ENCODE peak calls at places on chromosomes 2 and 18, in ten cellular contexts. One of them, this sample, is unnamed.

GRCh38 chr2:111898703-111899514 is 502 bp downstream of the MERTK start:
- DNase-seq in fibroblast of villous mesenchyme: no peak
- DNase-seq in thoracic aorta: no peak
- DNase-seq in retina: peak
- DNase-seq in skeletal muscle cell: no peak
- DNase-seq in CD8-positive, alpha-beta T cell: no peak
- DNase-seq in fibroblast of the conjunctiva: no peak
- DNase-seq in memory B cell: peak
- DNase-seq in pons: no peak
- DNase-seq in C1 segment of cervical spinal cord: no peak
- DNase-seq in this sample: peak

GRCh38 chr2:108215794-108216211 is 24.0 kb upstream of the SULT1C3 start:
- DNase-seq in fibroblast of villous mesenchyme: peak
- DNase-seq in thoracic aorta: no peak
- DNase-seq in retina: no peak
- DNase-seq in skeletal muscle cell: no peak
- DNase-seq in CD8-positive, alpha-beta T cell: no peak
- DNase-seq in fibroblast of the conjunctiva: peak
- DNase-seq in memory B cell: no peak
- DNase-seq in pons: peak
- DNase-seq in C1 segment of cervical spinal cord: no peak
- DNase-seq in this sample: no peak

GRCh38 chr18:70284976-70285610 is 3.8 kb upstream of the SOCS6 start:
- DNase-seq in fibroblast of villous mesenchyme: no peak
- DNase-seq in thoracic aorta: no peak
- DNase-seq in retina: no peak
- DNase-seq in skeletal muscle cell: no peak
- DNase-seq in CD8-positive, alpha-beta T cell: no peak
- DNase-seq in fibroblast of the conjunctiva: no peak
- DNase-seq in memory B cell: no peak
- DNase-seq in pons: peak
- DNase-seq in C1 segment of cervical spinal cord: no peak
- DNase-seq in this sample: no peak

GRCh38 chr2:79432731-79433146 is 80.1 kb upstream of the CTNNA2 start:
- DNase-seq in fibroblast of villous mesenchyme: no peak
- DNase-seq in thoracic aorta: no peak
- DNase-seq in retina: no peak
- DNase-seq in skeletal muscle cell: no peak
- DNase-seq in CD8-positive, alpha-beta T cell: no peak
- DNase-seq in fibroblast of the conjunctiva: no peak
- DNase-seq in memory B cell: no peak
- DNase-seq in pons: peak
- DNase-seq in C1 segment of cervical spinal cord: peak
- DNase-seq in this sample: no peak

GRCh38 chr2:125330133-125330532 is 1305.0 kb downstream of the CNTNAP5 start:
- DNase-seq in fibroblast of villous mesenchyme: no peak
- DNase-seq in thoracic aorta: no peak
- DNase-seq in retina: no peak
- DNase-seq in skeletal muscle cell: no peak
- DNase-seq in CD8-positive, alpha-beta T cell: no peak
- DNase-seq in fibroblast of the conjunctiva: no peak
- DNase-seq in memory B cell: no peak
- DNase-seq in pons: no peak
- DNase-seq in C1 segment of cervical spinal cord: no peak
- DNase-seq in this sample: no peak

GRCh38 chr18:33577688-33578370 is at the start of gene ASXL3:
- DNase-seq in fibroblast of villous mesenchyme: no peak
- DNase-seq in thoracic aorta: peak
- DNase-seq in retina: peak
- DNase-seq in skeletal muscle cell: no peak
- DNase-seq in CD8-positive, alpha-beta T cell: no peak
- DNase-seq in fibroblast of the conjunctiva: no peak
- DNase-seq in memory B cell: no peak
- DNase-seq in pons: peak
- DNase-seq in C1 segment of cervical spinal cord: peak
- DNase-seq in this sample: peak

GRCh38 chr18:63890950-63891304 is 3.4 kb downstream of the SERPINB2 start:
- DNase-seq in fibroblast of villous mesenchyme: no peak
- DNase-seq in thoracic aorta: no peak
- DNase-seq in retina: no peak
- DNase-seq in skeletal muscle cell: no peak
- DNase-seq in CD8-positive, alpha-beta T cell: no peak
- DNase-seq in fibroblast of the conjunctiva: no peak
- DNase-seq in memory B cell: no peak
- DNase-seq in pons: peak
- DNase-seq in C1 segment of cervical spinal cord: no peak
- DNase-seq in this sample: no peak

GRCh38 chr2:159140070-159140774 is 146.3 kb downstream of the WDSUB1 start:
- DNase-seq in fibroblast of villous mesenchyme: peak
- DNase-seq in thoracic aorta: no peak
- DNase-seq in retina: no peak
- DNase-seq in skeletal muscle cell: no peak
- DNase-seq in CD8-positive, alpha-beta T cell: no peak
- DNase-seq in fibroblast of the conjunctiva: no peak
- DNase-seq in memory B cell: no peak
- DNase-seq in pons: no peak
- DNase-seq in C1 segment of cervical spinal cord: no peak
- DNase-seq in this sample: no peak

GRCh38 chr2:144132357-144132756 is 387.6 kb downstream of the ZEB2 start:
- DNase-seq in fibroblast of villous mesenchyme: peak
- DNase-seq in thoracic aorta: no peak
- DNase-seq in retina: no peak
- DNase-seq in skeletal muscle cell: peak
- DNase-seq in CD8-positive, alpha-beta T cell: no peak
- DNase-seq in fibroblast of the conjunctiva: peak
- DNase-seq in memory B cell: no peak
- DNase-seq in pons: no peak
- DNase-seq in C1 segment of cervical spinal cord: no peak
- DNase-seq in this sample: no peak

GRCh38 chr2:166609183-166609959 is 115.3 kb upstream of the SCN7A start:
- DNase-seq in fibroblast of villous mesenchyme: no peak
- DNase-seq in thoracic aorta: no peak
- DNase-seq in retina: no peak
- DNase-seq in skeletal muscle cell: no peak
- DNase-seq in CD8-positive, alpha-beta T cell: no peak
- DNase-seq in fibroblast of the conjunctiva: no peak
- DNase-seq in memory B cell: no peak
- DNase-seq in pons: no peak
- DNase-seq in C1 segment of cervical spinal cord: no peak
- DNase-seq in this sample: no peak

GRCh38 chr18:10544093-10544748 is 18.4 kb downstream of the NAPG start:
- DNase-seq in fibroblast of villous mesenchyme: peak
- DNase-seq in thoracic aorta: no peak
- DNase-seq in retina: no peak
- DNase-seq in skeletal muscle cell: no peak
- DNase-seq in CD8-positive, alpha-beta T cell: no peak
- DNase-seq in fibroblast of the conjunctiva: no peak
- DNase-seq in memory B cell: no peak
- DNase-seq in pons: no peak
- DNase-seq in C1 segment of cervical spinal cord: no peak
- DNase-seq in this sample: no peak

GRCh38 chr2:240391111-240392051 is 44.1 kb upstream of the GPC1 start:
- DNase-seq in fibroblast of villous mesenchyme: no peak
- DNase-seq in thoracic aorta: no peak
- DNase-seq in retina: no peak
- DNase-seq in skeletal muscle cell: no peak
- DNase-seq in CD8-positive, alpha-beta T cell: no peak
- DNase-seq in fibroblast of the conjunctiva: no peak
- DNase-seq in memory B cell: no peak
- DNase-seq in pons: no peak
- DNase-seq in C1 segment of cervical spinal cord: no peak
- DNase-seq in this sample: no peak

GRCh38 chr2:174553811-174554493 is 43.7 kb downstream of the WIPF1 start:
- DNase-seq in fibroblast of villous mesenchyme: no peak
- DNase-seq in thoracic aorta: no peak
- DNase-seq in retina: no peak
- DNase-seq in skeletal muscle cell: no peak
- DNase-seq in CD8-positive, alpha-beta T cell: peak
- DNase-seq in fibroblast of the conjunctiva: no peak
- DNase-seq in memory B cell: peak
- DNase-seq in pons: no peak
- DNase-seq in C1 segment of cervical spinal cord: no peak
- DNase-seq in this sample: no peak

GRCh38 chr18:75800331-75800648 is 372.8 kb upstream of the SMIM21 start:
- DNase-seq in fibroblast of villous mesenchyme: no peak
- DNase-seq in thoracic aorta: no peak
- DNase-seq in retina: no peak
- DNase-seq in skeletal muscle cell: no peak
- DNase-seq in CD8-positive, alpha-beta T cell: no peak
- DNase-seq in fibroblast of the conjunctiva: no peak
- DNase-seq in memory B cell: no peak
- DNase-seq in pons: no peak
- DNase-seq in C1 segment of cervical spinal cord: no peak
- DNase-seq in this sample: no peak

GRCh38 chr2:172561270-172561669 is 5.4 kb downstream of the PDK1 start:
- DNase-seq in fibroblast of villous mesenchyme: no peak
- DNase-seq in thoracic aorta: no peak
- DNase-seq in retina: no peak
- DNase-seq in skeletal muscle cell: no peak
- DNase-seq in CD8-positive, alpha-beta T cell: no peak
- DNase-seq in fibroblast of the conjunctiva: no peak
- DNase-seq in memory B cell: no peak
- DNase-seq in pons: peak
- DNase-seq in C1 segment of cervical spinal cord: no peak
- DNase-seq in this sample: no peak

GRCh38 chr18:59988098-59988706 is 88.4 kb downstream of the PMAIP1 start:
- DNase-seq in fibroblast of villous mesenchyme: peak
- DNase-seq in thoracic aorta: no peak
- DNase-seq in retina: no peak
- DNase-seq in skeletal muscle cell: peak
- DNase-seq in CD8-positive, alpha-beta T cell: peak
- DNase-seq in fibroblast of the conjunctiva: peak
- DNase-seq in memory B cell: peak
- DNase-seq in pons: peak
- DNase-seq in C1 segment of cervical spinal cord: no peak
- DNase-seq in this sample: peak

GRCh38 chr2:70211595-70211994 is 20.8 kb upstream of the C2orf42 start:
- DNase-seq in fibroblast of villous mesenchyme: no peak
- DNase-seq in thoracic aorta: no peak
- DNase-seq in retina: no peak
- DNase-seq in skeletal muscle cell: no peak
- DNase-seq in CD8-positive, alpha-beta T cell: no peak
- DNase-seq in fibroblast of the conjunctiva: no peak
- DNase-seq in memory B cell: no peak
- DNase-seq in pons: no peak
- DNase-seq in C1 segment of cervical spinal cord: no peak
- DNase-seq in this sample: no peak

GRCh38 chr2:9250498-9251153 is 44.0 kb downstream of the ASAP2 start:
- DNase-seq in fibroblast of villous mesenchyme: no peak
- DNase-seq in thoracic aorta: no peak
- DNase-seq in retina: peak
- DNase-seq in skeletal muscle cell: no peak
- DNase-seq in CD8-positive, alpha-beta T cell: no peak
- DNase-seq in fibroblast of the conjunctiva: no peak
- DNase-seq in memory B cell: no peak
- DNase-seq in pons: no peak
- DNase-seq in C1 segment of cervical spinal cord: no peak
- DNase-seq in this sample: no peak

GRCh38 chr18:34738173-34738894 is 28.2 kb downstream of the DTNA start:
- DNase-seq in fibroblast of villous mesenchyme: peak
- DNase-seq in thoracic aorta: no peak
- DNase-seq in retina: peak
- DNase-seq in skeletal muscle cell: no peak
- DNase-seq in CD8-positive, alpha-beta T cell: no peak
- DNase-seq in fibroblast of the conjunctiva: no peak
- DNase-seq in memory B cell: no peak
- DNase-seq in pons: no peak
- DNase-seq in C1 segment of cervical spinal cord: no peak
- DNase-seq in this sample: no peak

GRCh38 chr2:55879976-55880375 is 43.6 kb downstream of the EFEMP1 start:
- DNase-seq in fibroblast of villous mesenchyme: peak
- DNase-seq in thoracic aorta: no peak
- DNase-seq in retina: peak
- DNase-seq in skeletal muscle cell: no peak
- DNase-seq in CD8-positive, alpha-beta T cell: no peak
- DNase-seq in fibroblast of the conjunctiva: no peak
- DNase-seq in memory B cell: no peak
- DNase-seq in pons: no peak
- DNase-seq in C1 segment of cervical spinal cord: no peak
- DNase-seq in this sample: no peak

GRCh38 chr2:59041139-59041538 is 800.0 kb upstream of the FANCL start:
- DNase-seq in fibroblast of villous mesenchyme: no peak
- DNase-seq in thoracic aorta: no peak
- DNase-seq in retina: no peak
- DNase-seq in skeletal muscle cell: no peak
- DNase-seq in CD8-positive, alpha-beta T cell: no peak
- DNase-seq in fibroblast of the conjunctiva: no peak
- DNase-seq in memory B cell: no peak
- DNase-seq in pons: no peak
- DNase-seq in C1 segment of cervical spinal cord: no peak
- DNase-seq in this sample: no peak

GRCh38 chr2:15694589-15694986 is 102.9 kb downstream of the DDX1 start:
- DNase-seq in fibroblast of villous mesenchyme: no peak
- DNase-seq in thoracic aorta: no peak
- DNase-seq in retina: no peak
- DNase-seq in skeletal muscle cell: no peak
- DNase-seq in CD8-positive, alpha-beta T cell: no peak
- DNase-seq in fibroblast of the conjunctiva: no peak
- DNase-seq in memory B cell: no peak
- DNase-seq in pons: no peak
- DNase-seq in C1 segment of cervical spinal cord: no peak
- DNase-seq in this sample: no peak

GRCh38 chr2:236073867-236074655 is 94.1 kb downstream of the GBX2 start:
- DNase-seq in fibroblast of villous mesenchyme: peak
- DNase-seq in thoracic aorta: no peak
- DNase-seq in retina: no peak
- DNase-seq in skeletal muscle cell: no peak
- DNase-seq in CD8-positive, alpha-beta T cell: no peak
- DNase-seq in fibroblast of the conjunctiva: no peak
- DNase-seq in memory B cell: no peak
- DNase-seq in pons: no peak
- DNase-seq in C1 segment of cervical spinal cord: no peak
- DNase-seq in this sample: no peak

GRCh38 chr18:11925800-11926481 is 17.8 kb upstream of the MPPE1 start:
- DNase-seq in fibroblast of villous mesenchyme: peak
- DNase-seq in thoracic aorta: no peak
- DNase-seq in retina: no peak
- DNase-seq in skeletal muscle cell: no peak
- DNase-seq in CD8-positive, alpha-beta T cell: no peak
- DNase-seq in fibroblast of the conjunctiva: no peak
- DNase-seq in memory B cell: no peak
- DNase-seq in pons: no peak
- DNase-seq in C1 segment of cervical spinal cord: no peak
- DNase-seq in this sample: no peak

This sample was measured in BE2C.